ENCODE peak calls at places on chromosomes 4 and X, in four cellular contexts. J is anterior cingulate cortex; Z is retinal pigment epithelial cell; G is activated CD4-positive, alpha-beta T cell treated with anti-CD3 and anti-CD28 coated beads, Interleukin-2, amount 10 ng/mL, durations not matched to agents 7 days and 5 days. H is an unnamed sample.

GRCh38 chr4:29553842-29554241 is 1166.3 kb upstream of the PCDH7 start:
- DNase-seq in G (no peak), Z (peak; percentile 89), J (no peak), H (no peak)

GRCh38 chr4:146916479-146917076 is 29.1 kb downstream of the TTC29 start:
- DNase-seq in G (peak; percentile 32), Z (no peak), J (no peak), H (no peak)

GRCh38 chr4:113411496-113411938 is 350.0 kb downstream of the CAMK2D start:
- DNase-seq in Z (peak; percentile 52), G (no peak), J (no peak), H (no peak)

GRCh38 chrX:91414710-91415109 is 19.9 kb upstream of the PABPC5 start:
- DNase-seq in J (no peak), Z (no peak), G (no peak), H (no peak)

GRCh38 chr4:136489101-136489500 is 1043.2 kb downstream of the PCDH18 start:
- DNase-seq in G (no peak), J (no peak), Z (no peak), H (no peak)

GRCh38 chr4:177220376-177220775 is 89.3 kb upstream of the NEIL3 start:
- DNase-seq in Z (no peak), G (no peak), J (no peak), H (no peak)

GRCh38 chr4:166458756-166459155 is 585.7 kb downstream of the TLL1 start:
- DNase-seq in Z (no peak), J (no peak), G (no peak), H (no peak)

GRCh38 chrX:110944793-110945466 is 149.3 kb upstream of the CHRDL1 start:
- DNase-seq in Z (no peak), G (no peak), J (no peak), H (no peak)

GRCh38 chr4:54971474-54971950 is 153.9 kb downstream of the KDR start:
- DNase-seq in G (peak; percentile 10), J (no peak), Z (peak; percentile 22), H (peak; percentile 14)

GRCh38 chrX:110733166-110733565 is 62.5 kb downstream of the CHRDL1 start:
- DNase-seq in G (no peak), Z (no peak), J (no peak), H (no peak)

GRCh38 chr4:35760706-35761278 is 483.5 kb downstream of the ARAP2 start:
- DNase-seq in Z (no peak), G (no peak), J (no peak), H (no peak)

GRCh38 chr4:4860803-4861591 is 1.5 kb downstream of the MSX1 start:
- DNase-seq in J (no peak), Z (no peak), G (no peak), H (no peak)

GRCh38 chr4:150385606-150386005 is 196.3 kb upstream of the MAB21L2 start:
- DNase-seq in G (no peak), J (no peak), Z (peak; percentile 85), H (no peak)

GRCh38 chrX:155048997-155049619 is 21.8 kb downstream of the CMC4 start:
- DNase-seq in J (peak; percentile 3), Z (no peak), G (peak; percentile 54), H (peak; percentile 40)

GRCh38 chr4:174520655-174521054 is 1.6 kb downstream of the HPGD start:
- DNase-seq in J (no peak), G (no peak), Z (no peak), H (no peak)

GRCh38 chr4:4694296-4694772 is 152.5 kb upstream of the STX18 start:
- DNase-seq in G (no peak), J (peak; percentile 44), Z (no peak), H (no peak)

GRCh38 chrX:102832661-102833060 is 104.4 kb upstream of the RAB40AL start:
- DNase-seq in G (no peak), J (peak; percentile 19), Z (no peak), H (no peak)

GRCh38 chr4:78078101-78078500 is 21.0 kb downstream of the FRAS1 start:
- DNase-seq in G (no peak), Z (no peak), J (no peak), H (no peak)

GRCh38 chr4:80266267-80266901 is at the start of gene FGF5:
- DNase-seq in Z (peak; percentile 80), G (peak; percentile 22), J (peak; percentile 20), H (no peak)

H was measured in immature natural killer cell.